ENCODE peak calls at places on chromosomes 2 and 18, in five cellular contexts. X, I, R, O and C are unnamed samples.

GRCh38 chr2:209933499-209934458 is 68.7 kb upstream of the RPE start:
- DNase-seq in X (peak), O (peak), I (no peak), R (peak), C (peak)

GRCh38 chr2:241467777-241468570 is 40.4 kb downstream of the STK25 start:
- DNase-seq in R (no peak), O (no peak), I (no peak), X (no peak), C (no peak)

GRCh38 chr18:40293311-40293710 is 1661.7 kb upstream of the PIK3C3 start:
- DNase-seq in X (no peak), R (peak), O (no peak), I (no peak), C (no peak)

GRCh38 chr2:12303181-12304030 is 413.3 kb upstream of the TRIB2 start:
- DNase-seq in X (no peak), O (peak), I (no peak), R (peak), C (no peak)

GRCh38 chr18:49359732-49360444 is 100.6 kb downstream of the DYM start:
- DNase-seq in X (no peak), O (peak), I (no peak), R (peak), C (no peak)

GRCh38 chr2:187679454-187679853 is 125.2 kb upstream of the TFPI start:
- DNase-seq in R (no peak), X (no peak), O (peak), I (no peak), C (no peak)

GRCh38 chr18:59264651-59265245 is 8.5 kb downstream of the RAX start:
- DNase-seq in O (no peak), I (no peak), R (no peak), X (no peak), C (no peak)

GRCh38 chr2:28320009-28320365 is 72.7 kb upstream of the FOSL2 start:
- DNase-seq in R (no peak), O (no peak), I (no peak), X (no peak), C (no peak)

GRCh38 chr18:44813586-44813985 is 132.9 kb downstream of the SETBP1 start:
- DNase-seq in R (no peak), X (no peak), O (no peak), I (no peak), C (no peak)

GRCh38 chr18:8990276-8991031 is 112.0 kb upstream of the NDUFV2 start:
- DNase-seq in X (peak), I (no peak), R (no peak), O (no peak), C (peak)

GRCh38 chr2:241011751-241012510 is 13.5 kb downstream of the SNED1 start:
- DNase-seq in I (no peak), R (no peak), O (no peak), X (peak), C (peak)

GRCh38 chr18:76336241-76336640 is 158.8 kb downstream of the ZNF516 start:
- DNase-seq in X (no peak), R (no peak), O (no peak), I (no peak), C (no peak)

GRCh38 chr18:43267818-43268217 is 9.5 kb downstream of the SYT4 start:
- DNase-seq in X (no peak), I (no peak), R (no peak), O (no peak), C (no peak)

GRCh38 chr2:12202702-12203101 is 456.3 kb downstream of the LPIN1 start:
- DNase-seq in O (peak), X (no peak), I (no peak), R (no peak), C (peak)

GRCh38 chr2:180980943-180981898 is 816 bp downstream of the UBE2E3 start:
- DNase-seq in I (peak), R (peak), X (peak), O (peak), C (peak)

GRCh38 chr2:10036095-10036879 is 7.1 kb upstream of the KLF11 start:
- DNase-seq in O (peak), R (peak), I (no peak), X (peak), C (peak)

GRCh38 chr2:229586746-229587705 is 127.3 kb downstream of the DNER start:
- DNase-seq in I (peak), O (peak), X (peak), R (peak), C (peak)

GRCh38 chr18:26312196-26312595 is 86.0 kb downstream of the TAF4B start:
- DNase-seq in R (no peak), X (no peak), O (no peak), I (no peak), C (no peak)

GRCh38 chr2:69779258-69779989 is 37.5 kb downstream of the ANXA4 start:
- DNase-seq in R (peak), I (peak), O (peak), X (no peak), C (no peak)

GRCh38 chr2:101768480-101769077 is 71.1 kb downstream of the MAP4K4 start:
- DNase-seq in O (no peak), R (no peak), X (no peak), I (no peak), C (no peak)

GRCh38 chr2:216298719-216299118 is 73.6 kb downstream of the MARCHF4 start:
- DNase-seq in R (peak), X (no peak), O (peak), I (no peak), C (no peak)

GRCh38 chr2:21633531-21634310 is 510.0 kb downstream of the TDRD15 start:
- DNase-seq in O (no peak), X (no peak), I (no peak), R (no peak), C (no peak)

GRCh38 chr2:38375711-38376345 is 1.2 kb downstream of the ATL2 start:
- DNase-seq in R (peak), X (no peak), I (no peak), O (peak), C (peak)

GRCh38 chr2:43178602-43179542 is 47.5 kb downstream of the ZFP36L2 start:
- DNase-seq in R (peak), I (peak), O (peak), X (peak), C (peak)

GRCh38 chr2:40488927-40489677 is 37.2 kb upstream of the SLC8A1 start:
- DNase-seq in O (peak), I (no peak), X (no peak), R (no peak), C (no peak)

GRCh38 chr18:26421503-26421902 is 126.8 kb downstream of the KCTD1 start:
- DNase-seq in X (no peak), R (no peak), I (no peak), O (no peak), C (no peak)

GRCh38 chr18:12046751-12047335 is 46.8 kb upstream of the ANKRD62 start:
- DNase-seq in X (no peak), R (no peak), O (no peak), I (peak), C (no peak)

GRCh38 chr2:101440127-101440738 is 34.7 kb downstream of the RFX8 start:
- DNase-seq in I (peak), R (no peak), X (peak), O (peak), C (no peak)

GRCh38 chr2:240128608-240129144 is 7.4 kb downstream of the COPS9 start:
- DNase-seq in X (no peak), I (no peak), R (no peak), O (no peak), C (no peak)

GRCh38 chr2:133252770-133253355 is 315.4 kb downstream of the NCKAP5 start:
- DNase-seq in O (no peak), R (no peak), X (no peak), I (no peak), C (no peak)

GRCh38 chr2:215870088-215870490 is 143.3 kb downstream of the MREG start:
- DNase-seq in X (no peak), R (peak), O (peak), I (peak), C (no peak)

GRCh38 chr18:70380915-70381896 is 92.4 kb downstream of the SOCS6 start:
- DNase-seq in X (no peak), O (no peak), I (peak), R (no peak), C (peak)

GRCh38 chr18:76483780-76484179 is 11.3 kb downstream of the ZNF516 start:
- DNase-seq in O (no peak), I (no peak), X (no peak), R (no peak), C (no peak)

GRCh38 chr2:69804416-69804815 is 25.0 kb upstream of the GMCL1 start:
- DNase-seq in O (no peak), X (no peak), I (no peak), R (no peak), C (no peak)

GRCh38 chr2:24272161-24272802 is 88.1 kb downstream of the ITSN2 start:
- DNase-seq in R (no peak), O (no peak), X (no peak), I (no peak), C (no peak)

GRCh38 chr2:31051213-31052185 is 86.7 kb downstream of the GALNT14 start:
- DNase-seq in R (no peak), O (no peak), I (no peak), X (no peak), C (no peak)

GRCh38 chr18:1252534-1252933 is 347.9 kb downstream of the ADCYAP1 start:
- DNase-seq in I (no peak), R (no peak), O (no peak), X (no peak), C (no peak)

GRCh38 chr2:56132138-56132537 is 51.7 kb upstream of the CCDC85A start:
- DNase-seq in I (no peak), X (no peak), O (peak), R (peak), C (no peak)

DNA sequence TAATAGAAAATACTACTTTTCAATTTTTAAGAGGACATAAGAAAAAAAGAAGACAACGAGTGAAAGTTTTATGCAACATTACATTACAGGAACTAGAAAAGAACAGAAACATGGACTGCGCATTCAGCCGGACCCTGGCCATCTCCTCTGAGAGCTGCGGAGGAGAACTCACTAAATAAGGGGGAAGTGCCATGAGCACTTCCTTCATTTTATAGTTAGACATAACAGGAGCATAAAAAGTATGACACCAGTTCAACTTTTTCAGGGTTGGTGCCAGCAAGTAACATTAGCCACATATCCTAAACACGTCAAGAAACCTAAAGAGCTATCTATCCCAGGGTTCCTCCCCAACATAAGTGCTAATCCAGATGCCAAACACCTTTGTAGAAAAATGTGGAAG is 78.0 kb upstream of the SERTAD2 start:
- DNase-seq in R (no peak), X (no peak), I (no peak), O (no peak), C (no peak)
- H3K4me3 ChIP-seq in R (no peak), X (no peak), I (no peak), O (no peak), C (no peak)

GRCh38 chr2:128092656-128093055 is 1.7 kb downstream of the UGGT1 start:
- DNase-seq in I (no peak), R (no peak), X (no peak), O (no peak), C (no peak)
- H3K4me3 ChIP-seq in I (no peak), R (no peak), X (no peak), O (no peak), C (no peak)

GRCh38 chr2:97993926-97994325 is 1.8 kb downstream of the TMEM131 start:
- DNase-seq in X (no peak), R (no peak), I (no peak), O (no peak), C (no peak)
- H3K4me3 ChIP-seq in X (peak), R (peak), I (peak), O (peak), C (no peak)

GRCh38 chr2:5696351-5696740 is 4.2 kb downstream of the SOX11 start:
- DNase-seq in R (no peak), O (peak), I (no peak), X (no peak), C (no peak)

GRCh38 chr2:5697554-5697953 is 5.4 kb downstream of the SOX11 start:
- DNase-seq in R (no peak), I (no peak), O (no peak), X (no peak), C (no peak)

GRCh38 chr2:5695641-5696350 is 3.6 kb downstream of the SOX11 start:
- DNase-seq in O (peak), R (no peak), I (no peak), X (no peak), C (no peak)

GRCh38 chr2:5698171-5698570 is 6.0 kb downstream of the SOX11 start:
- DNase-seq in O (no peak), R (no peak), I (no peak), X (no peak), C (no peak)

GRCh38 chr2:5696741-5697521 is 4.7 kb downstream of the SOX11 start:
- DNase-seq in R (no peak), X (no peak), I (no peak), O (peak), C (no peak)
- H3K4me3 ChIP-seq in R (no peak), X (peak), I (no peak), O (peak), C (peak)